ENCODE peak calls at places on chromosomes 16 and 17, in five cellular contexts. One of them, this sample, is unnamed.
A peak's percentile ranks its signal among the peaks of the same experiment; 100 is the strongest.

GRCh38 chr17:28811594-28812135 is 30.9 kb downstream of the FAM222B start:
- DNase-seq in adrenal gland: no peak
- DNase-seq in sigmoid colon: peak; percentile 17
- DNase-seq in Peyer's patch: no peak
- DNase-seq in esophagus muscularis mucosa: no peak
- DNase-seq in this sample: no peak

GRCh38 chr16:89466920-89467319 is 23.4 kb downstream of the ANKRD11 start:
- DNase-seq in adrenal gland: no peak
- DNase-seq in sigmoid colon: no peak
- DNase-seq in Peyer's patch: no peak
- DNase-seq in esophagus muscularis mucosa: no peak
- DNase-seq in this sample: no peak

GRCh38 chr17:35238817-35239216 is 4.1 kb upstream of the SLFN5 start:
- DNase-seq in adrenal gland: no peak
- DNase-seq in sigmoid colon: no peak
- DNase-seq in Peyer's patch: no peak
- DNase-seq in esophagus muscularis mucosa: no peak
- DNase-seq in this sample: no peak

GRCh38 chr17:52011070-52011469 is 147.4 kb downstream of the CA10 start:
- DNase-seq in adrenal gland: no peak
- DNase-seq in sigmoid colon: no peak
- DNase-seq in Peyer's patch: no peak
- DNase-seq in esophagus muscularis mucosa: no peak
- DNase-seq in this sample: no peak

GRCh38 chr16:56964243-56965148 is 2.7 kb downstream of the CETP start:
- DNase-seq in adrenal gland: peak; percentile 76
- DNase-seq in sigmoid colon: peak; percentile 82
- DNase-seq in Peyer's patch: peak; percentile 98
- DNase-seq in esophagus muscularis mucosa: peak; percentile 95
- DNase-seq in this sample: peak; percentile 78

GRCh38 chr16:74700206-74701040 is at the start of gene MLKL:
- DNase-seq in adrenal gland: peak; percentile 58
- DNase-seq in sigmoid colon: peak; percentile 82
- DNase-seq in Peyer's patch: peak; percentile 80
- DNase-seq in esophagus muscularis mucosa: no peak
- DNase-seq in this sample: no peak

GRCh38 chr17:79633937-79634813 is 23.3 kb upstream of the RBFOX3 start:
- DNase-seq in adrenal gland: peak; percentile 7
- DNase-seq in sigmoid colon: peak; percentile 34
- DNase-seq in Peyer's patch: peak; percentile 14
- DNase-seq in esophagus muscularis mucosa: peak; percentile 77
- DNase-seq in this sample: peak; percentile 44

GRCh38 chr17:17144061-17144460 is 62.1 kb downstream of the PLD6 start:
- DNase-seq in adrenal gland: no peak
- DNase-seq in sigmoid colon: no peak
- DNase-seq in Peyer's patch: no peak
- DNase-seq in esophagus muscularis mucosa: no peak
- DNase-seq in this sample: no peak

GRCh38 chr17:31074772-31075538 is 19.8 kb upstream of the NF1 start:
- DNase-seq in adrenal gland: no peak
- DNase-seq in sigmoid colon: no peak
- DNase-seq in Peyer's patch: no peak
- DNase-seq in esophagus muscularis mucosa: no peak
- DNase-seq in this sample: no peak

GRCh38 chr17:4080686-4081085 is 62.1 kb downstream of the ZZEF1 start:
- DNase-seq in adrenal gland: no peak
- DNase-seq in sigmoid colon: no peak
- DNase-seq in Peyer's patch: no peak
- DNase-seq in esophagus muscularis mucosa: no peak
- DNase-seq in this sample: no peak
- H3K36me3 ChIP-seq in adrenal gland: no peaks in the 10 kb centered on the region
- H3K36me3 ChIP-seq in sigmoid colon: peaks cover 39% of the 10 kb centered on the region
- H3K36me3 ChIP-seq in Peyer's patch: no peaks in the 10 kb centered on the region
- H3K36me3 ChIP-seq in esophagus muscularis mucosa: peaks cover 71% of the 10 kb centered on the region
- H3K36me3 ChIP-seq in this sample: peaks cover 27% of the 10 kb centered on the region

GRCh38 chr16:11851301-11852091 is at the start of gene RSL1D1:
- DNase-seq in adrenal gland: peak; percentile 93
- DNase-seq in sigmoid colon: peak; percentile 96
- DNase-seq in Peyer's patch: peak; percentile 95
- DNase-seq in esophagus muscularis mucosa: peak; percentile 97
- DNase-seq in this sample: peak; percentile 90
- TF ChIP-seq POLR2A in adrenal gland: peak; percentile 56
- TF ChIP-seq POLR2A in sigmoid colon: peak; percentile 83
- TF ChIP-seq POLR2A in Peyer's patch: peak; percentile 72
- TF ChIP-seq POLR2A in esophagus muscularis mucosa: peak; percentile 76
- TF ChIP-seq POLR2A in this sample: peak; percentile 58

DNA sequence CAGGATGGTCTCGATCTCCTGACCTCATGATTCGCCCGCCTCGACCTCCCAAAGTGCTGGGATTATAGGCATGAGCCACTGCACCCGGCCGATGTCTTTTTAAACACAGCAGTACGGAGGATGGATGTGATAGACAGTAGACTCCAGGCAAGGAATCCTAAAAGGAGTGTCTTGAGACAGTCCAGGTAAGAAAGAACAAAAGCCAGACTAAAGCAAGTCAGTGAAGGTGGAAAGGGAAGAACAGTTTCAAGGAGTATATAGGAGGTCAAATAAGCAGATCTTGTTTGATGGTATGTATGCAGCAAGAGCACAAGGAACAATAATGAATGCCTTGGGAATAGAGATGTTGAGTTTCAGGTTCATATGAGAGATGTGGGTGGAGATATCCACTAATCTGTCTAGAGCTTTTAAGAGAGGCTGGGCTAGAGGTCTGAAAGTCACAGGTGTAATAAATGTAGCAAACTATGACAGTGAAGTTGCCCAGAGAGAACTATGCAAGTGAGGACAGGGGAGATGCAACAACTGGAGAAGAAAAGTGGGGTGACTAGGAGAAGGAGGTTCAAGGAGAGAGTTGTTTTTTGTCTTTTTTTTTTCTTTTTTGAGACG is 4.5 kb downstream of the TUBD1 start:
- DNase-seq in adrenal gland: no peak
- DNase-seq in sigmoid colon: no peak
- DNase-seq in Peyer's patch: peak; percentile 9
- DNase-seq in esophagus muscularis mucosa: no peak
- DNase-seq in this sample: no peak
- H3K36me3 ChIP-seq in adrenal gland: no peaks in the 10 kb centered on the region
- H3K36me3 ChIP-seq in sigmoid colon: peaks cover 10% of the 10 kb centered on the region
- H3K36me3 ChIP-seq in Peyer's patch: no peaks in the 10 kb centered on the region
- H3K36me3 ChIP-seq in esophagus muscularis mucosa: peaks cover 24% of the 10 kb centered on the region
- H3K36me3 ChIP-seq in this sample: no peaks in the 10 kb centered on the region

GRCh38 chr16:29820271-29820701 is at the start of gene MVP:
- DNase-seq in adrenal gland: peak; percentile 68
- DNase-seq in sigmoid colon: peak; percentile 89
- DNase-seq in Peyer's patch: peak; percentile 91
- DNase-seq in esophagus muscularis mucosa: no peak
- DNase-seq in this sample: no peak
- TF ChIP-seq POLR2A in adrenal gland: no peak
- TF ChIP-seq POLR2A in sigmoid colon: peak; percentile 82
- TF ChIP-seq POLR2A in Peyer's patch: peak; percentile 88
- TF ChIP-seq POLR2A in esophagus muscularis mucosa: peak; percentile 41
- TF ChIP-seq POLR2A in this sample: peak; percentile 15

GRCh38 chr16:11561440-11561797 is 25.3 kb downstream of the LITAF start:
- DNase-seq in adrenal gland: no peak
- DNase-seq in sigmoid colon: no peak
- DNase-seq in Peyer's patch: no peak
- DNase-seq in esophagus muscularis mucosa: no peak
- DNase-seq in this sample: no peak

GRCh38 chr16:11556214-11556819 is 30.4 kb downstream of the LITAF start:
- DNase-seq in adrenal gland: no peak
- DNase-seq in sigmoid colon: no peak
- DNase-seq in Peyer's patch: no peak
- DNase-seq in esophagus muscularis mucosa: no peak
- DNase-seq in this sample: no peak

GRCh38 chr16:11556945-11557720 is 29.6 kb downstream of the LITAF start:
- DNase-seq in adrenal gland: no peak
- DNase-seq in sigmoid colon: no peak
- DNase-seq in Peyer's patch: no peak
- DNase-seq in esophagus muscularis mucosa: no peak
- DNase-seq in this sample: no peak

GRCh38 chr16:11560701-11561439 is 25.8 kb downstream of the LITAF start:
- DNase-seq in adrenal gland: no peak
- DNase-seq in sigmoid colon: no peak
- DNase-seq in Peyer's patch: peak; percentile 75
- DNase-seq in esophagus muscularis mucosa: no peak
- DNase-seq in this sample: no peak

DNA sequence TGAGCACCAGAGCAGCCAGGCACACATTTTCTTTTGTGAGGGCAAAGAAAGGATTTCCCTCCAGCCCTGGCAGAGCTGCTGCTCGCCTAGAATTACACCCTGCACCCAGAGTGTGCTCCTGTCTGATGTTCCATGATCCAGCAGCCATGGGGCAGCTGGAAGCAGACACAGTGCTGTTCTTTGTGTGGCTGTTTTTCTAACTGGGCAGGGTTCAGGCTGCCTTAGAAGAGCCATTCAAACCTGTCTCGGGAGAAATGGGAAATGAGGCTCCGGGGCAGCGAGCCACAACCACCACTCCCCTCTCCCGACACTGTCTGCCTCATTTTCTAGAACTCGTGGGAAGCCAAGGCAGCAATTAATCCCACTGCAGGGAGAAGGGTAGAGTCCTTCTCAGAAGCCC is 28.9 kb downstream of the LITAF start:
- DNase-seq in adrenal gland: no peak
- DNase-seq in sigmoid colon: no peak
- DNase-seq in Peyer's patch: no peak
- DNase-seq in esophagus muscularis mucosa: no peak
- DNase-seq in this sample: no peak
- H3K36me3 ChIP-seq in adrenal gland: no peaks in the 10 kb centered on the region
- H3K36me3 ChIP-seq in sigmoid colon: no peaks in the 10 kb centered on the region
- H3K36me3 ChIP-seq in Peyer's patch: no peaks in the 10 kb centered on the region
- H3K36me3 ChIP-seq in esophagus muscularis mucosa: peaks cover 29% of the 10 kb centered on the region
- H3K36me3 ChIP-seq in this sample: peaks cover 8% of the 10 kb centered on the region

GRCh38 chr17:59155439-59156177 is at the start of gene PRR11:
- DNase-seq in adrenal gland: peak; percentile 97
- DNase-seq in sigmoid colon: peak; percentile 98
- DNase-seq in Peyer's patch: peak; percentile 98
- DNase-seq in esophagus muscularis mucosa: peak; percentile 99
- DNase-seq in this sample: peak; percentile 91

GRCh38 chr17:59152925-59153324 is 2.1 kb downstream of the SKA2 start:
- DNase-seq in adrenal gland: no peak
- DNase-seq in sigmoid colon: no peak
- DNase-seq in Peyer's patch: no peak
- DNase-seq in esophagus muscularis mucosa: no peak
- DNase-seq in this sample: no peak

GRCh38 chr17:59154335-59154720 is 658 bp downstream of the SKA2 start:
- DNase-seq in adrenal gland: peak; percentile 44
- DNase-seq in sigmoid colon: peak; percentile 70
- DNase-seq in Peyer's patch: peak; percentile 61
- DNase-seq in esophagus muscularis mucosa: no peak
- DNase-seq in this sample: peak; percentile 26

GRCh38 chr17:59151591-59151990 is 3.4 kb downstream of the SKA2 start:
- DNase-seq in adrenal gland: no peak
- DNase-seq in sigmoid colon: no peak
- DNase-seq in Peyer's patch: no peak
- DNase-seq in esophagus muscularis mucosa: no peak
- DNase-seq in this sample: no peak

DNA sequence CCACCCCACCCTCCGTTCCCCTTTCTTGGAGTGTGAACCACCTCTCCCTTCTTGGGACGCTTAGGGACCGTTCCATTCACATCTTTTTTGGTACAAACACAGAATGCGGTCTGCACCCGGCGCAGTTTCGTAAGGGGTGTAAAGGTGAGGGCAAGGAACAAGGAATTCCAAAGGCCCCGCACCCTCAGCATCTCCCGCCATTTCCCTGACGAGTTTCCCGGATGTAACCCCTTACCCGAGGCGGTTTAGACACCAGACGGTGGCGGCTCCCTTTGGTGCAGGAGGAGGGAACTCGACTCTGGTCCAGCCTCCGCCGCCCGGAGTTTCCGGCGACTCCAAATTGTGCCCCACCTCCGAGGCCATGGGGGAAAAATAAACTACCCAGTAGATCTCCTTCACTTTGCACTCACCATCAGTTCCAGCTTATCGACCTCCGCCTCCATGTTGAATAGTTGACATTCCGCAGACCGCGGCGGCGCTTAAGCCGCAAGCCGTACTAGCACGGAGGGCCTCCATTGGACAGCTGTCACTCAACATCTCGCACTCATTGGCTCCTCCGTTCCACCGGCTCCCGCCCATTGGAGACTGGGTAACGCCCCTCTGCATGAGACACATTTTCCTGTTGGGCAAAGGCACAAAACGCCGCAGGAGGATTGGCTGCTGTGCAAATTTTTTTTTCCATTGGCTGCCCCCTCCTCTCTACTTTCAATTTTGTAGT is at the start of gene SKA2:
- DNase-seq in adrenal gland: no peak
- DNase-seq in sigmoid colon: peak; percentile 99
- DNase-seq in Peyer's patch: peak; percentile 98
- DNase-seq in esophagus muscularis mucosa: peak; percentile 99
- DNase-seq in this sample: peak; percentile 98
- TF ChIP-seq POLR2A in adrenal gland: no peak
- TF ChIP-seq POLR2A in sigmoid colon: no peak
- TF ChIP-seq POLR2A in Peyer's patch: no peak
- TF ChIP-seq POLR2A in esophagus muscularis mucosa: no peak
- TF ChIP-seq POLR2A in this sample: no peak

GRCh38 chr17:81983011-81983638 is 5.7 kb downstream of the ASPSCR1 start:
- DNase-seq in adrenal gland: no peak
- DNase-seq in sigmoid colon: no peak
- DNase-seq in Peyer's patch: no peak
- DNase-seq in esophagus muscularis mucosa: no peak
- DNase-seq in this sample: no peak
- H3K36me3 ChIP-seq in adrenal gland: no peaks in the 10 kb centered on the region
- H3K36me3 ChIP-seq in sigmoid colon: peaks cover 7% of the 10 kb centered on the region
- H3K36me3 ChIP-seq in Peyer's patch: no peaks in the 10 kb centered on the region
- H3K36me3 ChIP-seq in esophagus muscularis mucosa: peaks cover 24% of the 10 kb centered on the region
- H3K36me3 ChIP-seq in this sample: peaks cover 5% of the 10 kb centered on the region

GRCh38 chr17:50219345-50219744 is 17.9 kb upstream of the COL1A1 start:
- DNase-seq in adrenal gland: no peak
- DNase-seq in sigmoid colon: no peak
- DNase-seq in Peyer's patch: no peak
- DNase-seq in esophagus muscularis mucosa: no peak
- DNase-seq in this sample: no peak
- TF ChIP-seq POLR2A in adrenal gland: no peak
- TF ChIP-seq POLR2A in sigmoid colon: no peak
- TF ChIP-seq POLR2A in Peyer's patch: no peak
- TF ChIP-seq POLR2A in esophagus muscularis mucosa: no peak
- TF ChIP-seq POLR2A in this sample: no peak

This sample was measured in breast epithelium.